ENCODE peak calls at places on chromosomes 4 and X, in nine cellular contexts. W, S, P, B, C, R, H, J and N are unnamed samples.

GRCh38 chr4:29304595-29304994 is 1415.6 kb upstream of the PCDH7 start:
- DNase-seq in W (no peak), S (peak), P (peak), B (no peak), C (no peak), R (no peak), H (no peak), J (no peak), N (no peak)

GRCh38 chr4:108512615-108513505 is 107.5 kb upstream of the RPL34 start:
- DNase-seq in W (peak), S (peak), P (peak), B (peak), C (peak), R (peak), H (no peak), J (peak), N (peak)

GRCh38 chr4:839675-840443 is 13.9 kb upstream of the CPLX1 start:
- DNase-seq in W (no peak), S (no peak), P (no peak), B (no peak), C (no peak), R (no peak), H (no peak), J (no peak), N (no peak)

GRCh38 chr4:7861440-7861881 is 78.2 kb downstream of the AFAP1 start:
- DNase-seq in W (no peak), S (peak), P (peak), B (no peak), C (peak), R (no peak), H (no peak), J (no peak), N (peak)

GRCh38 chr4:58247792-58248191 is 1137.6 kb upstream of the IGFBP7 start:
- DNase-seq in W (no peak), S (no peak), P (no peak), B (no peak), C (no peak), R (no peak), H (no peak), J (no peak), N (no peak)

GRCh38 chrX:112867570-112867969 is 26.9 kb upstream of the AMOT start:
- DNase-seq in W (no peak), S (no peak), P (no peak), B (no peak), C (no peak), R (peak), H (no peak), J (no peak), N (no peak)

GRCh38 chr4:3869661-3870566 is 103.7 kb downstream of the ADRA2C start:
- DNase-seq in W (peak), S (no peak), P (no peak), B (no peak), C (no peak), R (no peak), H (peak), J (no peak), N (no peak)

GRCh38 chrX:81414630-81415029 is 212.7 kb downstream of the SH3BGRL start:
- DNase-seq in W (no peak), S (peak), P (no peak), B (no peak), C (no peak), R (no peak), H (no peak), J (no peak), N (no peak)

GRCh38 chr4:33841120-33841519 is 2403.2 kb downstream of the ARAP2 start:
- DNase-seq in W (no peak), S (no peak), P (no peak), B (no peak), C (no peak), R (no peak), H (no peak), J (no peak), N (no peak)

GRCh38 chr4:168854216-168854921 is 155.7 kb downstream of the CBR4 start:
- DNase-seq in W (no peak), S (no peak), P (no peak), B (no peak), C (peak), R (no peak), H (no peak), J (no peak), N (no peak)

GRCh38 chr4:165631912-165632311 is 241.1 kb upstream of the TLL1 start:
- DNase-seq in W (no peak), S (no peak), P (no peak), B (no peak), C (no peak), R (no peak), H (no peak), J (no peak), N (no peak)

GRCh38 chr4:80386281-80386886 is 50.9 kb downstream of the CFAP299 start:
- DNase-seq in W (no peak), S (no peak), P (no peak), B (no peak), C (no peak), R (no peak), H (no peak), J (no peak), N (no peak)

GRCh38 chr4:54228563-54229501 is at the start of gene PDGFRA:
- DNase-seq in W (no peak), S (peak), P (peak), B (peak), C (peak), R (no peak), H (peak), J (no peak), N (peak)

GRCh38 chr4:124884316-124884715 is 171.8 kb upstream of the ANKRD50 start:
- DNase-seq in W (no peak), S (no peak), P (no peak), B (no peak), C (no peak), R (no peak), H (no peak), J (no peak), N (no peak)

GRCh38 chr4:130738233-130738632 is 1642.3 kb downstream of the C4orf33 start:
- DNase-seq in W (no peak), S (no peak), P (no peak), B (no peak), C (no peak), R (no peak), H (no peak), J (no peak), N (no peak)

GRCh38 chr4:105808459-105809041 is 86.7 kb upstream of the NPNT start:
- DNase-seq in W (no peak), S (peak), P (peak), B (no peak), C (no peak), R (no peak), H (peak), J (no peak), N (peak)